ENCODE peak calls at places on chromosomes 2 and 18, in four cellular contexts. M, I, D and P are unnamed samples.

GRCh38 chr18:616380-616995 is 19.7 kb downstream of the CLUL1 start:
- DNase-seq in M (no peak), I (peak; percentile 13), D (peak; percentile 34), P (no peak)

GRCh38 chr18:25843791-25844190 is 246.6 kb downstream of the SS18 start:
- DNase-seq in M (no peak), I (no peak), D (no peak), P (no peak)

GRCh38 chr18:54479365-54479764 is 111.7 kb upstream of the DYNAP start:
- DNase-seq in M (no peak), I (no peak), D (no peak), P (no peak)

GRCh38 chr2:240463866-240464481 is 28.5 kb downstream of the GPC1 start:
- DNase-seq in M (no peak), I (no peak), D (no peak), P (no peak)

GRCh38 chr2:217902281-217903141 is 100.3 kb downstream of the TNS1 start:
- DNase-seq in M (peak; percentile 94), I (no peak), D (no peak), P (peak; percentile 88)

GRCh38 chr2:120320318-120320851 is 25.6 kb upstream of the INHBB start:
- DNase-seq in M (no peak), I (no peak), D (no peak), P (no peak)

GRCh38 chr2:237326250-237327171 is 87.5 kb downstream of the COL6A3 start:
- DNase-seq in M (no peak), I (no peak), D (no peak), P (no peak)

GRCh38 chr18:54254265-54254758 is 15.0 kb upstream of the POLI start:
- DNase-seq in M (no peak), I (no peak), D (no peak), P (no peak)

GRCh38 chr18:8116346-8117007 is 492.8 kb upstream of the RAB12 start:
- DNase-seq in M (no peak), I (no peak), D (no peak), P (no peak)

GRCh38 chr2:38697116-38697840 is 31.4 kb downstream of the GALM start:
- DNase-seq in M (no peak), I (no peak), D (no peak), P (no peak)

GRCh38 chr2:126720647-126721046 is 64.7 kb downstream of the GYPC start:
- DNase-seq in M (no peak), I (no peak), D (no peak), P (no peak)

GRCh38 chr18:51123481-51123880 is 74.0 kb downstream of the MEX3C start:
- DNase-seq in M (no peak), I (no peak), D (no peak), P (no peak)

GRCh38 chr18:8770655-8771054 is 65.3 kb downstream of the MTCL1 start:
- DNase-seq in M (no peak), I (no peak), D (no peak), P (no peak)

GRCh38 chr2:216559625-216560156 is 61.0 kb downstream of the RPL37A start:
- DNase-seq in M (no peak), I (no peak), D (no peak), P (no peak)

GRCh38 chr2:101063753-101064502 is 61.8 kb downstream of the RPL31 start:
- DNase-seq in M (no peak), I (no peak), D (no peak), P (no peak)

GRCh38 chr2:82316573-82317371 is 2012.2 kb upstream of the LRRTM1 start:
- DNase-seq in M (no peak), I (peak; percentile 37), D (no peak), P (no peak)